ENCODE peak calls at places on chromosomes 13 and 19, in seven cellular contexts. One of them, this sample, is unnamed.

GRCh38 chr13:49733181-49733951 is 42.1 kb upstream of the EBPL start:
- DNase-seq in A549: no peak
- DNase-seq in HepG2: peak
- DNase-seq in K562: no peak
- DNase-seq in H1: no peak
- DNase-seq in SK-N-SH: no peak
- DNase-seq in GM12878: no peak
- DNase-seq in this sample: peak

GRCh38 chr19:50719566-50719965 is at the start of gene SHANK1:
- DNase-seq in A549: no peak
- DNase-seq in HepG2: no peak
- DNase-seq in K562: no peak
- DNase-seq in H1: no peak
- DNase-seq in SK-N-SH: peak
- DNase-seq in GM12878: no peak
- DNase-seq in this sample: peak

GRCh38 chr19:3860499-3860898 is 8.3 kb downstream of the ZFR2 start:
- DNase-seq in A549: no peak
- DNase-seq in HepG2: no peak
- DNase-seq in K562: no peak
- DNase-seq in H1: no peak
- DNase-seq in SK-N-SH: no peak
- DNase-seq in GM12878: no peak
- DNase-seq in this sample: no peak

GRCh38 chr19:37817180-37817911 is 38.0 kb upstream of the ZNF573 start:
- DNase-seq in A549: no peak
- DNase-seq in HepG2: no peak
- DNase-seq in K562: peak
- DNase-seq in H1: peak
- DNase-seq in SK-N-SH: peak
- DNase-seq in GM12878: no peak
- DNase-seq in this sample: peak

GRCh38 chr13:27211771-27212364 is 39.5 kb upstream of the RPL21 start:
- DNase-seq in A549: no peak
- DNase-seq in HepG2: no peak
- DNase-seq in K562: no peak
- DNase-seq in H1: no peak
- DNase-seq in SK-N-SH: no peak
- DNase-seq in GM12878: no peak
- DNase-seq in this sample: peak

GRCh38 chr13:73879346-73880020 is 254.7 kb downstream of the KLF12 start:
- DNase-seq in A549: no peak
- DNase-seq in HepG2: no peak
- DNase-seq in K562: no peak
- DNase-seq in H1: no peak
- DNase-seq in SK-N-SH: no peak
- DNase-seq in GM12878: no peak
- DNase-seq in this sample: peak

GRCh38 chr13:35881360-35881759 is 249.8 kb downstream of the DCLK1 start:
- DNase-seq in A549: no peak
- DNase-seq in HepG2: no peak
- DNase-seq in K562: no peak
- DNase-seq in H1: no peak
- DNase-seq in SK-N-SH: no peak
- DNase-seq in GM12878: no peak
- DNase-seq in this sample: peak

GRCh38 chr19:5832527-5833216 is 6.8 kb downstream of the FUT6 start:
- DNase-seq in A549: no peak
- DNase-seq in HepG2: no peak
- DNase-seq in K562: no peak
- DNase-seq in H1: no peak
- DNase-seq in SK-N-SH: peak
- DNase-seq in GM12878: no peak
- DNase-seq in this sample: no peak

GRCh38 chr19:12656899-12657571 is 9.5 kb downstream of the MAN2B1 start:
- DNase-seq in A549: no peak
- DNase-seq in HepG2: no peak
- DNase-seq in K562: peak
- DNase-seq in H1: peak
- DNase-seq in SK-N-SH: peak
- DNase-seq in GM12878: no peak
- DNase-seq in this sample: no peak
- TF ChIP-seq RFX5 in A549: no peak
- TF ChIP-seq RFX5 in HepG2: no peak
- TF ChIP-seq RFX5 in K562: no peak
- TF ChIP-seq RFX5 in H1: no peak
- TF ChIP-seq RFX5 in SK-N-SH: no peak
- TF ChIP-seq RFX5 in GM12878: no peak
- TF ChIP-seq RFX5 in this sample: no peak

GRCh38 chr19:2775556-2776430 is 7.3 kb downstream of the SGTA start:
- DNase-seq in A549: no peak
- DNase-seq in HepG2: peak
- DNase-seq in K562: peak
- DNase-seq in H1: no peak
- DNase-seq in SK-N-SH: no peak
- DNase-seq in GM12878: no peak
- DNase-seq in this sample: peak
- TF ChIP-seq RFX5 in A549: no peak
- TF ChIP-seq RFX5 in HepG2: peak
- TF ChIP-seq RFX5 in K562: no peak
- TF ChIP-seq RFX5 in H1: no peak
- TF ChIP-seq RFX5 in SK-N-SH: no peak
- TF ChIP-seq RFX5 in GM12878: no peak
- TF ChIP-seq RFX5 in this sample: no peak

GRCh38 chr13:45373116-45373606 is 32.2 kb upstream of the TPT1 start:
- DNase-seq in A549: no peak
- DNase-seq in HepG2: no peak
- DNase-seq in K562: peak
- DNase-seq in H1: no peak
- DNase-seq in SK-N-SH: no peak
- DNase-seq in GM12878: no peak
- DNase-seq in this sample: no peak

GRCh38 chr13:45369116-45369515 is 28.1 kb upstream of the TPT1 start:
- DNase-seq in A549: no peak
- DNase-seq in HepG2: no peak
- DNase-seq in K562: no peak
- DNase-seq in H1: no peak
- DNase-seq in SK-N-SH: no peak
- DNase-seq in GM12878: no peak
- DNase-seq in this sample: no peak

GRCh38 chr13:45370922-45371406 is 30.0 kb upstream of the TPT1 start:
- DNase-seq in A549: peak
- DNase-seq in HepG2: no peak
- DNase-seq in K562: peak
- DNase-seq in H1: peak
- DNase-seq in SK-N-SH: peak
- DNase-seq in GM12878: no peak
- DNase-seq in this sample: peak

GRCh38 chr13:45372189-45373115 is 31.5 kb upstream of the TPT1 start:
- DNase-seq in A549: no peak
- DNase-seq in HepG2: no peak
- DNase-seq in K562: no peak
- DNase-seq in H1: no peak
- DNase-seq in SK-N-SH: no peak
- DNase-seq in GM12878: no peak
- DNase-seq in this sample: peak

GRCh38 chr13:45374917-45375316 is 33.9 kb upstream of the TPT1 start:
- DNase-seq in A549: no peak
- DNase-seq in HepG2: no peak
- DNase-seq in K562: no peak
- DNase-seq in H1: no peak
- DNase-seq in SK-N-SH: no peak
- DNase-seq in GM12878: no peak
- DNase-seq in this sample: peak
- TF ChIP-seq RFX5 in A549: no peak
- TF ChIP-seq RFX5 in HepG2: no peak
- TF ChIP-seq RFX5 in K562: no peak
- TF ChIP-seq RFX5 in H1: no peak
- TF ChIP-seq RFX5 in SK-N-SH: no peak
- TF ChIP-seq RFX5 in GM12878: no peak
- TF ChIP-seq RFX5 in this sample: no peak

GRCh38 chr19:15237759-15238638 is 5.8 kb upstream of the EPHX3 start:
- DNase-seq in A549: no peak
- DNase-seq in HepG2: no peak
- DNase-seq in K562: no peak
- DNase-seq in H1: no peak
- DNase-seq in SK-N-SH: no peak
- DNase-seq in GM12878: no peak
- DNase-seq in this sample: no peak

GRCh38 chr19:15241259-15241658 is 9.0 kb upstream of the EPHX3 start:
- DNase-seq in A549: no peak
- DNase-seq in HepG2: no peak
- DNase-seq in K562: no peak
- DNase-seq in H1: no peak
- DNase-seq in SK-N-SH: no peak
- DNase-seq in GM12878: no peak
- DNase-seq in this sample: peak

GRCh38 chr19:15238639-15239155 is 6.4 kb upstream of the EPHX3 start:
- DNase-seq in A549: no peak
- DNase-seq in HepG2: no peak
- DNase-seq in K562: no peak
- DNase-seq in H1: no peak
- DNase-seq in SK-N-SH: no peak
- DNase-seq in GM12878: no peak
- DNase-seq in this sample: no peak

GRCh38 chr19:15239337-15239949 is 7.2 kb upstream of the EPHX3 start:
- DNase-seq in A549: no peak
- DNase-seq in HepG2: no peak
- DNase-seq in K562: no peak
- DNase-seq in H1: no peak
- DNase-seq in SK-N-SH: no peak
- DNase-seq in GM12878: no peak
- DNase-seq in this sample: no peak

DNA sequence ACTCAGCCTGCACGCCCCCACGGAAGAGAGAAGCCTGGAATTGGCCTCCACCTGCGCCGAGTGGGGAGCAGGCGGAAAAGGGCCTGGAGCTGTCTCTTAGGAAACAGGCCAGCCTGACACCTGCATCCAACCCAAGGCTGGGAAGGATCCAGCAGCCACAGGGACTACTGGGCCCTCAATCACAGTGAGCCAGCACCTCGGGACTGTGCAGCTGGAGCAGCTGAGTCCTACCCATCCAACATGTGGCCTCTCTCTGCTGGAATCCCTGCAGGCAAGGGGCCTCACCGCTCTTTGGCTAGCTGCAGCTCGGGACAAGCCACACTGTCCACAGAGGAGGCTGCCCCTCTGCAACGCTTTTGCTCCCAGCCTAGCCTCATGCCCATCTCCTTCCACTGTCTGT is 8.3 kb upstream of the EPHX3 start:
- DNase-seq in A549: no peak
- DNase-seq in HepG2: no peak
- DNase-seq in K562: no peak
- DNase-seq in H1: no peak
- DNase-seq in SK-N-SH: no peak
- DNase-seq in GM12878: no peak
- DNase-seq in this sample: no peak
- TF ChIP-seq RFX5 in A549: no peak
- TF ChIP-seq RFX5 in HepG2: no peak
- TF ChIP-seq RFX5 in K562: no peak
- TF ChIP-seq RFX5 in H1: no peak
- TF ChIP-seq RFX5 in SK-N-SH: no peak
- TF ChIP-seq RFX5 in GM12878: no peak
- TF ChIP-seq RFX5 in this sample: no peak

GRCh38 chr19:33724723-33725060 is 72.0 kb upstream of the KCTD15 start:
- DNase-seq in A549: no peak
- DNase-seq in HepG2: no peak
- DNase-seq in K562: no peak
- DNase-seq in H1: no peak
- DNase-seq in SK-N-SH: peak
- DNase-seq in GM12878: no peak
- DNase-seq in this sample: no peak

GRCh38 chr19:33722456-33723239 is 74.0 kb upstream of the KCTD15 start:
- DNase-seq in A549: no peak
- DNase-seq in HepG2: no peak
- DNase-seq in K562: no peak
- DNase-seq in H1: no peak
- DNase-seq in SK-N-SH: peak
- DNase-seq in GM12878: no peak
- DNase-seq in this sample: no peak

GRCh38 chr19:33725567-33725966 is 71.1 kb upstream of the KCTD15 start:
- DNase-seq in A549: no peak
- DNase-seq in HepG2: no peak
- DNase-seq in K562: no peak
- DNase-seq in H1: no peak
- DNase-seq in SK-N-SH: no peak
- DNase-seq in GM12878: no peak
- DNase-seq in this sample: no peak

GRCh38 chr19:33723512-33723911 is 73.2 kb upstream of the KCTD15 start:
- DNase-seq in A549: no peak
- DNase-seq in HepG2: no peak
- DNase-seq in K562: no peak
- DNase-seq in H1: no peak
- DNase-seq in SK-N-SH: no peak
- DNase-seq in GM12878: no peak
- DNase-seq in this sample: no peak

GRCh38 chr19:33724021-33724722 is 72.5 kb upstream of the KCTD15 start:
- DNase-seq in A549: no peak
- DNase-seq in HepG2: no peak
- DNase-seq in K562: no peak
- DNase-seq in H1: no peak
- DNase-seq in SK-N-SH: no peak
- DNase-seq in GM12878: no peak
- DNase-seq in this sample: no peak
- TF ChIP-seq RFX5 in A549: no peak
- TF ChIP-seq RFX5 in HepG2: no peak
- TF ChIP-seq RFX5 in K562: no peak
- TF ChIP-seq RFX5 in H1: no peak
- TF ChIP-seq RFX5 in SK-N-SH: no peak
- TF ChIP-seq RFX5 in GM12878: no peak
- TF ChIP-seq RFX5 in this sample: no peak

DNA sequence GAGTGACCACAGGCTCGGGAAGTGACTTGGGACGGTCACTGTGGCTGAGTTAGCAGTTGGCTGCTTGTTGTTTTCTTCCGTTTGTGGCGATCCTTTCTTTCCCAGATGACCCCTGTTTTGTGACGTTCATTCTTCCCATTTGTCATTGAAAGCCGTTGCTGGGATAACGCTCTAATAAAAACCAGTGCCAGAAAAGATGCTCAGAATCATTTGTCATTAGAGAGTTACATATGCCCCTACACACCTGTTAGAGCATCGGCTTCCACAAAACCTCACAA is 39.3 kb upstream of the MCF2L start:
- DNase-seq in A549: no peak
- DNase-seq in HepG2: no peak
- DNase-seq in K562: no peak
- DNase-seq in H1: no peak
- DNase-seq in SK-N-SH: no peak
- DNase-seq in GM12878: no peak
- DNase-seq in this sample: no peak
- TF ChIP-seq RFX5 in A549: no peak
- TF ChIP-seq RFX5 in HepG2: no peak
- TF ChIP-seq RFX5 in K562: no peak
- TF ChIP-seq RFX5 in H1: no peak
- TF ChIP-seq RFX5 in SK-N-SH: no peak
- TF ChIP-seq RFX5 in GM12878: no peak
- TF ChIP-seq RFX5 in this sample: no peak

GRCh38 chr13:105572401-105572800 is 963.1 kb downstream of the EFNB2 start:
- DNase-seq in A549: no peak
- DNase-seq in HepG2: no peak
- DNase-seq in K562: no peak
- DNase-seq in H1: no peak
- DNase-seq in SK-N-SH: no peak
- DNase-seq in GM12878: no peak
- DNase-seq in this sample: no peak
- TF ChIP-seq RFX5 in A549: no peak
- TF ChIP-seq RFX5 in HepG2: no peak
- TF ChIP-seq RFX5 in K562: no peak
- TF ChIP-seq RFX5 in H1: no peak
- TF ChIP-seq RFX5 in SK-N-SH: no peak
- TF ChIP-seq RFX5 in GM12878: no peak
- TF ChIP-seq RFX5 in this sample: no peak

This sample was measured in IMR-90.